ENCODE peak calls at places on chromosomes 16 and 17, in six cellular contexts. N is HTR-8/SVneo; D is stimulated activated CD4-positive, alpha-beta T cell treated with anti-CD3 and anti-CD28 coated beads, Interleukin-1b, Interleukin-23, amount 100 ng/mL, for 24 hours; L is G401; G is AML-193; Y is heart left ventricle. M is an unnamed sample.
A peak's percentile ranks its signal among the peaks of the same experiment; 100 is the strongest.

GRCh38 chr16:50671644-50672260 is 9.4 kb downstream of the SNX20 start:
- DNase-seq in Y (no peak), D (no peak), G (peak; percentile 61), N (no peak), L (no peak), M (no peak)

GRCh38 chr16:88352261-88353200 is 30.2 kb upstream of the ZNF469 start:
- DNase-seq in G (no peak), N (no peak), L (no peak), Y (no peak), D (no peak), M (peak; percentile 65)

GRCh38 chr16:576823-577201 is 7.0 kb downstream of the PIGQ start:
- DNase-seq in G (no peak), L (no peak), D (no peak), N (no peak), Y (no peak), M (no peak)

GRCh38 chr16:22388101-22388644 is 13.8 kb upstream of the CDR2 start:
- DNase-seq in Y (no peak), L (no peak), N (no peak), G (no peak), D (no peak), M (no peak)

GRCh38 chr17:41483991-41484826 is 3.3 kb upstream of the KRT35 start:
- DNase-seq in N (no peak), L (no peak), G (no peak), Y (no peak), D (no peak), M (no peak)

GRCh38 chr17:79845601-79845949 is 6.3 kb upstream of the CBX4 start:
- DNase-seq in Y (no peak), L (peak; percentile 9), N (no peak), G (peak; percentile 63), D (no peak), M (no peak)

GRCh38 chr17:71846561-71846960 is 274.3 kb upstream of the SOX9 start:
- DNase-seq in N (no peak), L (no peak), Y (no peak), D (no peak), G (no peak), M (no peak)

GRCh38 chr17:6137716-6138502 is 67.7 kb downstream of the WSCD1 start:
- DNase-seq in Y (no peak), D (no peak), G (no peak), N (no peak), L (peak; percentile 76), M (no peak)

GRCh38 chr16:28981517-28981916 is 3.3 kb upstream of the LAT start:
- DNase-seq in L (no peak), N (no peak), G (no peak), D (no peak), Y (no peak), M (no peak)

GRCh38 chr16:87352818-87353217 is 30.8 kb downstream of the FBXO31 start:
- DNase-seq in Y (no peak), D (no peak), G (no peak), N (no peak), L (no peak), M (no peak)

GRCh38 chr16:85003076-85003475 is 8.3 kb downstream of the ZDHHC7 start:
- DNase-seq in D (no peak), G (no peak), Y (no peak), N (no peak), L (no peak), M (no peak)

GRCh38 chr16:87556941-87557459 is 45.3 kb upstream of the JPH3 start:
- DNase-seq in Y (peak; percentile 65), L (no peak), N (no peak), D (no peak), G (no peak), M (no peak)

GRCh38 chr16:55264949-55265348 is 59.1 kb upstream of the IRX6 start:
- DNase-seq in L (no peak), Y (no peak), N (no peak), G (no peak), D (no peak), M (no peak)

GRCh38 chr17:78474631-78475146 is 96.2 kb downstream of the PGS1 start:
- DNase-seq in N (no peak), D (no peak), Y (no peak), L (no peak), G (no peak), M (no peak)

GRCh38 chr17:47197821-47198220 is 8.7 kb upstream of the CDC27 start:
- DNase-seq in Y (no peak), N (no peak), G (no peak), L (no peak), D (no peak), M (no peak)

GRCh38 chr17:68248199-68248825 is 469 bp downstream of the AMZ2 start:
- DNase-seq in G (no peak), L (peak; percentile 64), N (peak; percentile 46), D (no peak), Y (no peak), M (no peak)

GRCh38 chr16:81035975-81036750 is 521 bp downstream of the ATMIN start:
- DNase-seq in N (peak; percentile 25), L (peak; percentile 25), Y (peak; percentile 23), G (no peak), D (peak; percentile 4), M (peak; percentile 18)

GRCh38 chr16:31023627-31024226 is 9.6 kb upstream of the STX4 start:
- DNase-seq in G (no peak), D (no peak), N (no peak), L (no peak), Y (no peak), M (no peak)

GRCh38 chr16:35239561-35239960 is 1780.1 kb downstream of the TP53TG3F start:
- DNase-seq in G (no peak), N (no peak), Y (no peak), D (no peak), L (no peak), M (no peak)

GRCh38 chr17:35726609-35727460 is 4.6 kb upstream of the RASL10B start:
- DNase-seq in N (peak; percentile 86), D (no peak), Y (no peak), G (no peak), L (no peak), M (peak; percentile 78)

GRCh38 chr16:49844399-49844798 is 11.5 kb downstream of the ZNF423 start:
- DNase-seq in Y (no peak), L (no peak), G (no peak), D (no peak), N (no peak), M (no peak)

GRCh38 chr16:78206623-78207223 is 107.3 kb downstream of the WWOX start:
- DNase-seq in N (no peak), D (no peak), G (no peak), L (no peak), Y (no peak), M (no peak)

GRCh38 chr16:75351183-75351582 is 82.1 kb downstream of the CFDP1 start:
- DNase-seq in N (peak; percentile 80), D (no peak), L (no peak), G (no peak), Y (no peak), M (peak; percentile 59)

GRCh38 chr17:66467766-66468165 is 165.4 kb downstream of the PRKCA start:
- DNase-seq in Y (no peak), L (no peak), G (no peak), N (no peak), D (no peak), M (no peak)

GRCh38 chr17:81513669-81514484 is 1.3 kb upstream of the ACTG1 start:
- DNase-seq in Y (peak; percentile 74), N (no peak), D (no peak), G (peak; percentile 58), L (peak; percentile 66), M (peak; percentile 41)

GRCh38 chr17:233473-233941 is 52.1 kb upstream of the DOC2B start:
- DNase-seq in Y (no peak), G (no peak), L (no peak), N (no peak), D (no peak), M (no peak)

GRCh38 chr17:78401246-78401645 is 22.8 kb downstream of the PGS1 start:
- DNase-seq in D (no peak), Y (no peak), N (no peak), G (no peak), L (no peak), M (no peak)

GRCh38 chr17:78665952-78666920 is 89.0 kb upstream of the DNAH17 start:
- DNase-seq in Y (peak; percentile 63), D (peak; percentile 11), L (no peak), G (no peak), N (no peak), M (no peak)

GRCh38 chr16:11254913-11255736 is 879 bp downstream of the SOCS1 start:
- DNase-seq in N (no peak), Y (no peak), D (no peak), G (peak; percentile 34), L (peak; percentile 26), M (no peak)

GRCh38 chr17:28623696-28624095 is 9.7 kb upstream of the RSKR start:
- DNase-seq in L (no peak), D (no peak), G (no peak), Y (no peak), N (no peak), M (no peak)

GRCh38 chr16:83713597-83713996 is 94.2 kb upstream of the HSBP1 start:
- DNase-seq in G (no peak), Y (no peak), D (no peak), L (peak; percentile 38), N (no peak), M (no peak)

GRCh38 chr17:18182190-18182977 is 1.2 kb upstream of the ALKBH5 start:
- DNase-seq in G (no peak), D (no peak), L (no peak), Y (peak; percentile 49), N (no peak), M (no peak)